ENCODE peak calls at places on chromosomes 3 and 15, in eight cellular contexts. H is fibroblast of lung; Y is aorta; N is CD4-positive, CD25-positive, alpha-beta regulatory T cell; R is HepG2; V is A549; W is CD8-positive, alpha-beta T cell; D is prostate gland. Z is an unnamed sample. For H3K4me1, the result is how much of the 10 kb centered on the place peaks cover.

GRCh38 chr3:112013058-112013783 is 14.5 kb downstream of the TAGLN3 start:
- DNase-seq in V (peak), W (peak), R (peak), Y (peak), N (peak), D (peak), H (peak), Z (peak)

GRCh38 chr3:36964827-36965226 is 20.0 kb upstream of the TRANK1 start:
- DNase-seq in R (no peak), V (no peak), H (no peak), Y (no peak), W (no peak), N (no peak), D (no peak), Z (no peak)

GRCh38 chr3:36843065-36844051 is 79.0 kb upstream of the DCLK3 start:
- DNase-seq in D (no peak), H (peak), N (peak), R (peak), V (peak), W (peak), Y (no peak), Z (peak)

GRCh38 chr3:30620402-30621360 is 14.3 kb downstream of the TGFBR2 start:
- DNase-seq in R (no peak), D (no peak), H (no peak), N (no peak), V (no peak), Y (no peak), W (no peak), Z (no peak)

GRCh38 chr3:185280572-185281365 is 26.9 kb upstream of the EHHADH start:
- DNase-seq in V (peak), N (peak), R (peak), D (no peak), H (peak), W (no peak), Y (no peak), Z (peak)

GRCh38 chr15:26260517-26261133 is 397.5 kb upstream of the ATP10A start:
- DNase-seq in D (peak), N (peak), W (peak), R (peak), Y (no peak), V (peak), H (no peak), Z (peak)

GRCh38 chr15:33396457-33396856 is 85.7 kb downstream of the RYR3 start:
- DNase-seq in V (no peak), R (no peak), D (no peak), W (no peak), H (no peak), N (no peak), Y (no peak), Z (no peak)

GRCh38 chr3:148903022-148903442 is 37.9 kb downstream of the CPA3 start:
- DNase-seq in D (no peak), R (no peak), V (no peak), W (no peak), N (no peak), H (peak), Y (no peak), Z (no peak)

GRCh38 chr3:195154793-195155535 is 116.0 kb downstream of the XXYLT1 start:
- DNase-seq in D (peak), H (peak), V (no peak), R (peak), Y (peak), N (no peak), W (no peak), Z (no peak)

GRCh38 chr3:145182196-145182911 is 978.6 kb downstream of the PLOD2 start:
- DNase-seq in Y (no peak), H (peak), R (no peak), D (no peak), N (no peak), V (no peak), W (no peak), Z (no peak)

GRCh38 chr3:67614195-67614594 is 40.2 kb downstream of the SUCLG2 start:
- DNase-seq in D (no peak), N (no peak), H (no peak), V (no peak), R (no peak), W (no peak), Y (no peak), Z (no peak)

GRCh38 chr15:78216276-78217229 is 17.8 kb downstream of the ACSBG1 start:
- DNase-seq in N (no peak), Y (no peak), W (no peak), V (peak), R (no peak), H (peak), D (peak), Z (no peak)

GRCh38 chr3:51637941-51638471 is 33.0 kb upstream of the TEX264 start:
- DNase-seq in Y (no peak), W (no peak), D (peak), R (peak), N (peak), V (peak), H (peak), Z (peak)

GRCh38 chr3:140342668-140343067 is 335.2 kb upstream of the TRIM42 start:
- DNase-seq in W (no peak), N (no peak), R (no peak), V (no peak), Y (no peak), H (no peak), D (no peak), Z (no peak)

GRCh38 chr15:66253643-66254363 is at the start of gene MEGF11:
- DNase-seq in H (peak), Y (peak), R (no peak), N (no peak), W (no peak), D (no peak), V (peak), Z (no peak)

GRCh38 chr3:184765047-184765729 is 46.8 kb upstream of the VPS8 start:
- DNase-seq in Y (peak), H (no peak), W (no peak), N (no peak), D (no peak), R (no peak), V (no peak), Z (no peak)

GRCh38 chr3:150329408-150329807 is 78.7 kb upstream of the TSC22D2 start:
- DNase-seq in D (no peak), R (no peak), N (no peak), W (no peak), V (no peak), H (no peak), Y (no peak), Z (no peak)

GRCh38 chr3:134667956-134668355 is 17.1 kb upstream of the KY start:
- DNase-seq in H (no peak), W (no peak), D (no peak), R (no peak), V (no peak), Y (no peak), N (no peak), Z (no peak)

GRCh38 chr3:20480771-20481170 is 294.8 kb upstream of the SGO1 start:
- DNase-seq in V (no peak), R (no peak), N (no peak), Y (no peak), D (no peak), H (no peak), W (no peak), Z (no peak)

GRCh38 chr3:16370872-16371740 is 106.1 kb downstream of the OXNAD1 start:
- DNase-seq in H (peak), D (no peak), R (no peak), Y (peak), W (no peak), N (peak), V (no peak), Z (no peak)

GRCh38 chr15:67091073-67091965 is 25.9 kb downstream of the SMAD3 start:
- DNase-seq in D (no peak), R (no peak), H (peak), V (peak), N (peak), W (peak), Y (peak), Z (peak)

GRCh38 chr3:22960326-22960984 is 242.7 kb upstream of the UBE2E2 start:
- DNase-seq in N (peak), W (no peak), D (peak), Y (peak), V (peak), H (peak), R (peak), Z (no peak)

GRCh38 chr3:53259427-53260259 is 3.8 kb upstream of the TKT start:
- DNase-seq in W (no peak), Y (peak), V (no peak), R (peak), H (peak), D (no peak), N (no peak), Z (no peak)

GRCh38 chr15:48645558-48646330 is at the start of gene FBN1:
- DNase-seq in W (no peak), V (peak), Y (peak), D (no peak), H (peak), N (peak), R (peak), Z (no peak)

GRCh38 chr3:71114610-71115009 is 468.9 kb downstream of the FOXP1 start:
- DNase-seq in N (no peak), R (no peak), H (no peak), W (no peak), V (no peak), D (no peak), Y (no peak), Z (no peak)

GRCh38 chr3:52481819-52482521 is 13.2 kb upstream of the STAB1 start:
- DNase-seq in H (peak), W (no peak), R (no peak), V (peak), N (no peak), Y (no peak), D (no peak), Z (no peak)

GRCh38 chr15:34616613-34617012 is 33.2 kb upstream of the GOLGA8B start:
- DNase-seq in W (no peak), R (peak), H (peak), V (peak), N (no peak), D (no peak), Y (no peak), Z (no peak)

GRCh38 chr15:94453227-94453626 is 221.9 kb downstream of the MCTP2 start:
- DNase-seq in Y (no peak), H (no peak), D (no peak), R (no peak), W (no peak), N (no peak), V (no peak), Z (no peak)

GRCh38 chr3:122023335-122023734 is 1.3 kb upstream of the ILDR1 start:
- DNase-seq in Y (no peak), V (no peak), N (no peak), W (no peak), D (no peak), R (no peak), H (no peak), Z (no peak)

GRCh38 chr3:122019493-122019892 is 2.6 kb downstream of the ILDR1 start:
- DNase-seq in H (no peak), W (no peak), R (no peak), V (no peak), Y (no peak), D (no peak), N (no peak), Z (no peak)

GRCh38 chr3:122024800-122025199 is 2.8 kb upstream of the ILDR1 start:
- DNase-seq in H (no peak), R (no peak), W (no peak), D (no peak), Y (no peak), N (no peak), V (no peak), Z (no peak)

GRCh38 chr3:122021037-122021436 is 1.0 kb downstream of the ILDR1 start:
- DNase-seq in V (no peak), N (no peak), Y (no peak), D (no peak), W (no peak), H (no peak), R (no peak), Z (no peak)

DNA sequence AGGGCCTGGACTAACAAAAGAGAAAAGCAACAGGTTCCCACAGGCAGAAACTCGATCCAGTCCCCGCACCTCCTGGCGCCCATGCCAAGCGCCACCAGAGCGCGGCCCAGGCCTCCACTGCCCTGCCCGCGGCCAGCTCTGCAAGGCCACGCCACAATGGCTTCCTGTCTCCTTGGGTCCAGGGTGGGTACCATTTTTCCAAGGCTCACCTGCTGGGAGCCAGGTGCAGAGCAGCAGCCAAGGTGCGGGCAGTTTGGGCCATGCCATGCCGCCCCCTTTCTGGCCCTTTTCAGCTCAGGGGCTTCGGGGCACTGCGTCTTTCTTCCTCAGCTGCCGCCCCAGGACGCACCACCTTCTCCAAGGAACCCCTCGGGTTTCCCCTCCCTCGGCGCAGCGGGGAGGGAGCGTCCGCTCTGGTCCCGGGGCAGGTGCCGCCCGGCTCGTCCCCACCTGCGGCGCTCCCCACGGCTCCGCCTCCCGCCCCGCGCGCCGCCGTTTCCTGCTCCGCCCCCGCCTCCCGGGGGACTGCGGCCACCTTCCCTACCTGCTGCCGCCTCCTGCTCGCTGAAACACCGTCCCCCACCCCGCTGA is at the start of gene ILDR1:
- DNase-seq in V (no peak), W (no peak), Y (no peak), H (no peak), D (peak), R (no peak), N (peak), Z (no peak)
- H3K4me3 ChIP-seq in V (peak), W (no peak), Y (no peak), H (no peak), D (peak), R (no peak), N (no peak), Z (no peak)

GRCh38 chr3:160812304-160812703 is 56.3 kb downstream of the PPM1L start:
- DNase-seq in R (no peak), V (no peak), Y (no peak), H (no peak), N (no peak), W (no peak), D (no peak), Z (no peak)
- H3K4me1 ChIP-seq in R (under half), V (under half), Y (under half), H (under half), N (under half), W (under half), D (under half), Z (under half)

GRCh38 chr3:179796421-179796820 is 143.6 kb downstream of the USP13 start:
- DNase-seq in W (no peak), D (no peak), R (no peak), V (no peak), H (no peak), N (no peak), Y (no peak), Z (no peak)
- H3K27ac ChIP-seq in W (no peak), D (no peak), R (no peak), V (no peak), H (no peak), N (no peak), Y (no peak), Z (no peak)

GRCh38 chr3:14602804-14603644 is 48.5 kb upstream of the CCDC174 start:
- DNase-seq in N (no peak), V (no peak), R (no peak), H (no peak), Y (no peak), D (no peak), W (no peak), Z (no peak)
- H3K4me3 ChIP-seq in N (no peak), V (peak), R (peak), H (no peak), Y (no peak), D (peak), W (no peak), Z (no peak)

GRCh38 chr3:10008588-10009344 is 17.5 kb upstream of the FANCD2 start:
- DNase-seq in W (peak), V (peak), R (peak), N (peak), D (peak), Y (peak), H (peak), Z (peak)
- H3K4me1 ChIP-seq in W (under half), V (under half), R (half or more), N (under half), D (under half), Y (under half), H (under half), Z (under half)